ENCODE peak calls at places on chromosomes 6 and 20, in seven cellular contexts. K is PC-9; A is hypothalamus; Z is 8988T; X is stimulated activated CD8-positive, alpha-beta memory T cell treated with anti-CD3 and anti-CD28 coated beads, Interleukin-15, amount 100 ng/mL, for 4 hours; H is neuronal stem cell; J is H9. N is an unnamed sample.

GRCh38 chr20:11902264-11902663 is 15.4 kb upstream of the BTBD3 start:
- DNase-seq in K (peak; percentile 42), A (no peak), Z (no peak), X (no peak), H (no peak), J (no peak), N (no peak)

GRCh38 chr6:145138469-145139185 is 596.7 kb downstream of the EPM2A start:
- DNase-seq in K (no peak), A (no peak), Z (no peak), X (no peak), H (peak; percentile 54), J (no peak), N (no peak)

GRCh38 chr20:58706975-58707681 is 14.5 kb downstream of the NPEPL1 start:
- DNase-seq in K (no peak), A (no peak), Z (peak; percentile 18), X (no peak), H (no peak), J (no peak), N (no peak)

GRCh38 chr6:159422041-159422984 is 253.1 kb downstream of the FNDC1 start:
- DNase-seq in K (no peak), A (no peak), Z (no peak), X (no peak), H (no peak), J (peak; percentile 15), N (peak; percentile 10)

GRCh38 chr6:72466971-72467566 is 154.8 kb upstream of the KCNQ5 start:
- DNase-seq in K (no peak), A (no peak), Z (no peak), X (no peak), H (no peak), J (no peak), N (peak; percentile 91)

GRCh38 chr6:34238507-34239239 is 2.0 kb downstream of the HMGA1 start:
- DNase-seq in K (no peak), A (no peak), Z (no peak), X (no peak), H (no peak), J (no peak), N (no peak)

GRCh38 chr6:37819802-37820712 is 530 bp downstream of the ZFAND3 start:
- DNase-seq in K (peak; percentile 57), A (no peak), Z (peak; percentile 48), X (peak; percentile 33), H (no peak), J (peak; percentile 40), N (peak; percentile 79)

GRCh38 chr6:27333642-27334040 is 21.6 kb upstream of the POM121L2 start:
- DNase-seq in K (no peak), A (no peak), Z (no peak), X (no peak), H (no peak), J (no peak), N (peak; percentile 22)

N was measured in mesendoderm.